ENCODE peak calls at places on chromosomes 13 and 19, in eight cellular contexts. N, G, R, A, I, X, J and O are unnamed samples. For H3K9me2, the result is how much of the 10 kb centered on the place peaks cover.

GRCh38 chr13:52159159-52159982 is at the start of gene NEK3:
- DNase-seq in J (peak), R (peak), G (peak), N (peak), I (peak), A (peak), X (peak), O (peak)

GRCh38 chr19:49422407-49423277 is 599 bp downstream of the PTH2 start:
- DNase-seq in J (no peak), X (no peak), I (peak), A (peak), G (no peak), R (peak), N (no peak), O (peak)

GRCh38 chr19:48419158-48419920 is 25.9 kb downstream of the GRIN2D start:
- DNase-seq in J (no peak), N (peak), I (peak), A (peak), X (peak), G (peak), R (no peak), O (peak)

GRCh38 chr19:28614634-28615545 is 598.1 kb downstream of the UQCRFS1 start:
- DNase-seq in X (no peak), I (no peak), J (no peak), G (no peak), A (no peak), R (no peak), N (no peak), O (no peak)

GRCh38 chr19:38653028-38653571 is 5.7 kb downstream of the ACTN4 start:
- DNase-seq in N (no peak), R (peak), X (no peak), I (peak), J (no peak), A (no peak), G (no peak), O (no peak)

GRCh38 chr13:26628706-26629105 is 71.2 kb downstream of the WASF3 start:
- DNase-seq in A (no peak), J (no peak), X (peak), N (peak), G (no peak), I (peak), R (peak), O (peak)

GRCh38 chr19:29325241-29325975 is 112.5 kb upstream of the UQCRFS1 start:
- DNase-seq in A (no peak), R (no peak), I (no peak), N (peak), J (no peak), X (no peak), G (no peak), O (no peak)

GRCh38 chr19:2288743-2289713 is 7.1 kb upstream of the PEAK3 start:
- DNase-seq in A (no peak), J (no peak), R (no peak), G (no peak), X (no peak), N (no peak), I (no peak), O (peak)

DNA sequence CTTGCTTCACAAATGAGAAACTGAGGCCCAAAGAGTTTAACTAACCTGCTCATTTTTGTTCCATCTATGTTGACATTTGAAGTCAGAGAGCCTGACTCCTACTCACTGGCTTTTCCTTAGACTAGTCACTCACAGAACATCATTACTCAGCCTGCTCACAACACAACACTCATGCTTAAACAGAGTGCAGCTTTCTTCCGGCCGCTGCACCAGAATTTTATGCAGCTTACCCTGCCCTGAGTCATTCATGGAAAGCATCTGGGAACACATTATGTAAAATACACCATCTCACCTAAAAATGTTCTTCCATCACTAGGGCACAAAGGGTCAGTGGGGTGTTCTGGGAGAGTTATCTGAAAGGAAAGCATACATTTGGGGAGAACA is 303.4 kb downstream of the SPRY2 start:
- DNase-seq in R (peak), X (peak), G (no peak), A (no peak), J (no peak), N (no peak), I (peak), O (no peak)
- H3K9me2 ChIP-seq in R (under half), X (under half), G (under half), A (under half), J (under half), N (under half), I (under half), O (under half)

DNA sequence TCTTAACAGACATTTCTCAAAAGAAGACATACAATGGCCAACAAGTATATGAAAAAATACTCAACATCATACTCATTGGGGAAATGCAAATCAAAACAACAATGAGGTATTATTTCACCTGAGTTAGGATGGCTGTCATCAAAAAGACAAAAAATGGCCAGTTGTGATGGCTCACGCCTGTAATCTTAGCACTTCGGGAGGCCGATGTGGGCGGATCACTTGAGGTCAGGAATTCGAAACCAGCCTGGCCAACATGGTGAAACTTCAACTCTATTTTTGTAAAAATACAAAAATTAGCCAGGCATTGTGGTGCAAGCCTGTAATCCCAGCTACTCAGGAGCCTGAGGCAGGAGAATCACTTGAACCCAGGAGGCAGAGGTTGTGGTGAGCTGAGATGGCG is 22.0 kb downstream of the CEACAM16 start:
- DNase-seq in X (no peak), R (no peak), I (no peak), N (no peak), J (no peak), A (peak), G (no peak), O (no peak)
- H2AFZ ChIP-seq in X (no peak), R (no peak), I (no peak), N (no peak), J (no peak), A (no peak), G (no peak), O (peak)

DNA sequence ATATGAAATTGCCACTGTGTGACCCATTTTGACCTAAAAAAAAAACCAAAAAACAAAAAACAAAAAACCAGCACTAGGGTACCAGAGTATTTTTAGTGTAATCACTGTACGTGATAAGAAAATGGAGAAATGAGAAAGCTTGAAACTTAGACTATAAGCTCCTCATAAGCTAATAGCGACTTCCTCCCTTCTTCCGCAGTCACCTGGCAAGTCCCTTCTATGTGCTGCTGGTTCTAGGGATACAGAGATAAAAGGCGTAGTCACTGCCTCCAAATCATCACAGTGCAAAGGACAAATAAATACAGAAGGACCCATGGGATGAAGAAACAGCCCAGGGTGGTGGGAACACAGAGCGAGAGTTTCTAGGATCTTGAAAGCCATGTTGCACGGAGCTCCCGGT is 190.3 kb downstream of the TM9SF2 start:
- DNase-seq in X (no peak), R (no peak), N (no peak), J (no peak), G (no peak), I (no peak), A (no peak), O (no peak)
- H3K9me2 ChIP-seq in X (under half), R (under half), N (under half), J (under half), G (under half), I (under half), A (under half), O (under half)

GRCh38 chr13:48631441-48631840 is 22.3 kb upstream of the CYSLTR2 start:
- DNase-seq in R (no peak), A (no peak), G (no peak), X (no peak), I (no peak), J (no peak), N (no peak), O (no peak)
- H2AFZ ChIP-seq in R (no peak), A (no peak), G (no peak), X (no peak), I (no peak), J (no peak), N (no peak), O (no peak)

DNA sequence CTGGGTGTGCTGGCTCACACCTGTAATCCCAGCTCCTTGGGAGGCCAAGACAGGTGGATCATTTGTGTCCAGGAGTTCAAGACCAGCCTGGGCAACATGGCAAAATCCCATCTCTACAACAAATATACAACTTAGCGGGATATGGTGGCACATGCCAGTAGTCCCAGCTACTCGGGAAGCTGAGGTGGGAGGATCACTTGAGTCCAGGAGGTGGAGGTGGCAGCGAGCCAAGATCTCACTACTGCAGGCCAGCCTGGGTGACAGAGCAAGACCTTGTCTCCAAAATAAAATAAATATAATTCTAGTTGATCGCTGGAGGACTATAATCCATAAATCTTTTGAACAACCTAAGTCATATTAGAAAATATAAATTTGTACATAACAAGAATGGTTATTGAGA is 1061.5 kb upstream of the PCDH9 start:
- DNase-seq in I (no peak), N (no peak), J (no peak), X (no peak), A (no peak), G (no peak), R (no peak), O (no peak)
- H3K9me2 ChIP-seq in I (under half), N (under half), J (under half), X (under half), A (under half), G (under half), R (under half), O (under half)